ENCODE peak calls at places on chromosomes 5 and 9, in five cellular contexts. One of them, this sample, is unnamed.

GRCh38 chr5:137034764-137035479 is 464.2 kb downstream of the SPOCK1 start:
- DNase-seq in progenitor cell of endocrine pancreas: no peak
- DNase-seq in AG09319: no peak
- DNase-seq in ovary: no peak
- DNase-seq in transverse colon: no peak
- DNase-seq in this sample: no peak

GRCh38 chr9:86500667-86501435 is 146.6 kb upstream of the TUT7 start:
- DNase-seq in transverse colon: no peak
- DNase-seq in ovary: no peak
- DNase-seq in AG09319: peak; percentile 86
- DNase-seq in progenitor cell of endocrine pancreas: no peak
- DNase-seq in this sample: no peak

GRCh38 chr9:114372971-114373591 is 14.7 kb downstream of the AKNA start:
- DNase-seq in ovary: peak; percentile 29
- DNase-seq in AG09319: no peak
- DNase-seq in progenitor cell of endocrine pancreas: no peak
- DNase-seq in transverse colon: peak; percentile 83
- DNase-seq in this sample: no peak

GRCh38 chr5:55853818-55854217 is 2.7 kb downstream of the IL31RA start:
- DNase-seq in progenitor cell of endocrine pancreas: no peak
- DNase-seq in transverse colon: no peak
- DNase-seq in ovary: no peak
- DNase-seq in AG09319: peak; percentile 25
- DNase-seq in this sample: no peak

GRCh38 chr9:110282023-110282766 is 25.9 kb upstream of the TXN start:
- DNase-seq in ovary: no peak
- DNase-seq in AG09319: no peak
- DNase-seq in transverse colon: no peak
- DNase-seq in progenitor cell of endocrine pancreas: no peak
- DNase-seq in this sample: no peak

GRCh38 chr5:56812110-56812509 is 3.2 kb upstream of the MAP3K1 start:
- DNase-seq in transverse colon: no peak
- DNase-seq in ovary: no peak
- DNase-seq in progenitor cell of endocrine pancreas: no peak
- DNase-seq in AG09319: no peak
- DNase-seq in this sample: no peak

GRCh38 chr9:33817327-33818166 is 587 bp downstream of the UBE2R2 start:
- DNase-seq in ovary: peak; percentile 75
- DNase-seq in progenitor cell of endocrine pancreas: peak; percentile 52
- DNase-seq in AG09319: no peak
- DNase-seq in transverse colon: peak; percentile 53
- DNase-seq in this sample: no peak

GRCh38 chr5:138675998-138676397 is 77.2 kb upstream of the CTNNA1 start:
- DNase-seq in ovary: no peak
- DNase-seq in progenitor cell of endocrine pancreas: no peak
- DNase-seq in AG09319: no peak
- DNase-seq in transverse colon: no peak
- DNase-seq in this sample: no peak

GRCh38 chr9:78311075-78311474 is 14.2 kb downstream of the PSAT1 start:
- DNase-seq in progenitor cell of endocrine pancreas: no peak
- DNase-seq in AG09319: no peak
- DNase-seq in ovary: no peak
- DNase-seq in transverse colon: no peak
- DNase-seq in this sample: no peak

GRCh38 chr5:74903165-74903787 is 37.1 kb upstream of the FAM169A start:
- DNase-seq in transverse colon: peak; percentile 71
- DNase-seq in progenitor cell of endocrine pancreas: peak; percentile 51
- DNase-seq in AG09319: no peak
- DNase-seq in ovary: no peak
- DNase-seq in this sample: no peak
- TF ChIP-seq CTCF in transverse colon: peak; percentile 83
- TF ChIP-seq CTCF in progenitor cell of endocrine pancreas: peak; percentile 74
- TF ChIP-seq CTCF in AG09319: no peak
- TF ChIP-seq CTCF in ovary: no peak
- TF ChIP-seq CTCF in this sample: peak; percentile 49

DNA sequence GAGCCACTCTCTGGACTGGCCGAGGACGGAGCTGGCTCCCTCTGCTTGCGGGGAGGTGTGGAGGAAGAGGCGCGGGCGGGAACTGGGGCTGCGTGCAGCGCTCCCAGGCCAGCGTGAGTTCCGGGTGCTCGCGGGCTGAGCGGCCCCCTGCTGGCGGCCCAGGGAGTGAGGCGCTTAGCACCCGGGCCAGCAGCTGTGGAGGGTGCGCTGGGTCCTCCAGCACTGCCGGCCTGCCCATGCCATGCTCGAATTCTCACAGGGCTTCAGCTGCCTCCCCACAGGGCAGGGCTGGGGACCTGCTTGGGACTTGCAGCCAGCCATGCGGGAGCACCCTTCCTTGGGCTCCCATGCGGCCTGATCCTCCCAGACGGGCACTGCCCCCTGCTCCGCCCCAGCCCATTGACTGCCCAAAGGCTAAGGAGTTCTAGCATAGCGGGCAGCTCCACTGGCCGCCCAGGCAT is 416.9 kb downstream of the MRPS30 start:
- DNase-seq in progenitor cell of endocrine pancreas: no peak
- DNase-seq in transverse colon: no peak
- DNase-seq in AG09319: no peak
- DNase-seq in ovary: no peak
- DNase-seq in this sample: no peak
- TF ChIP-seq CTCF in progenitor cell of endocrine pancreas: no peak
- TF ChIP-seq CTCF in transverse colon: no peak
- TF ChIP-seq CTCF in AG09319: no peak
- TF ChIP-seq CTCF in ovary: no peak
- TF ChIP-seq CTCF in this sample: no peak

DNA sequence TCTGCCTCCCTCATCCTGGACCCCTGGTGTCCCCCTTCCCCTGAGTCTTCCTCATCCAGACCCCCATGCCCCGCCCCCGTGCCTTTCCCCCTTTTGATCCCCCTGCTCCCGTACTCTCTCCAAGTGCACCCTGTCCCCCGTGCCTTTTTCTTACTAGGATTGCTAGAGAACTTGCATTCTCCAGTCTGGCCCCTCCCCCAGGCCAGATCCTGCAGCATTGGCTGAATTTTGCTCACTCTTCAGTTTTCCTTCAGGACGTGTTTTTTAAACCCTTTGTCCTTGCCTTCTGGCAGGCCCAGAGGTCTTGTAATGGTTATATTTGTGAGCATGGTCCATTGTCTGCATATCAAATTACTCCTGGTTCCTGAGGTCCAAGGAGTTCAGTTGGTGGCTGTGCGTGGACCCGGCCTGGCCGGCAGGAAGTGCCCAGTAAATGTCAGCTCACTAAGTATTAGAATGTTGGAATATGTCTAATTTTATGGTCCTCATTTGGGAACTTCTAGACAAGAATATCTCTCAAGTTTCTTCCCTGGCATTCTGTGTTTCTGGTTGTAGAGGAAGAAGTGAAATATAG is 617 bp downstream of the TBC1D13 start:
- DNase-seq in ovary: no peak
- DNase-seq in AG09319: no peak
- DNase-seq in progenitor cell of endocrine pancreas: no peak
- DNase-seq in transverse colon: peak; percentile 23
- DNase-seq in this sample: no peak
- TF ChIP-seq CTCF in ovary: no peak
- TF ChIP-seq CTCF in AG09319: no peak
- TF ChIP-seq CTCF in progenitor cell of endocrine pancreas: no peak
- TF ChIP-seq CTCF in transverse colon: no peak
- TF ChIP-seq CTCF in this sample: no peak

GRCh38 chr5:181173027-181173419 is 25.6 kb downstream of the OR2V2 start:
- DNase-seq in AG09319: no peak
- DNase-seq in progenitor cell of endocrine pancreas: no peak
- DNase-seq in transverse colon: no peak
- DNase-seq in ovary: no peak
- DNase-seq in this sample: no peak

GRCh38 chr5:181170996-181171395 is 23.6 kb downstream of the OR2V2 start:
- DNase-seq in transverse colon: no peak
- DNase-seq in progenitor cell of endocrine pancreas: no peak
- DNase-seq in AG09319: no peak
- DNase-seq in ovary: no peak
- DNase-seq in this sample: no peak

GRCh38 chr5:181176258-181176952 is 28.6 kb downstream of the TRIM7 start:
- DNase-seq in AG09319: no peak
- DNase-seq in progenitor cell of endocrine pancreas: no peak
- DNase-seq in ovary: no peak
- DNase-seq in transverse colon: no peak
- DNase-seq in this sample: no peak

GRCh38 chr5:181171782-181172181 is 24.4 kb downstream of the OR2V2 start:
- DNase-seq in progenitor cell of endocrine pancreas: no peak
- DNase-seq in ovary: no peak
- DNase-seq in AG09319: no peak
- DNase-seq in transverse colon: no peak
- DNase-seq in this sample: no peak

GRCh38 chr5:181173420-181174342 is 26.3 kb downstream of the OR2V2 start:
- DNase-seq in AG09319: no peak
- DNase-seq in ovary: no peak
- DNase-seq in progenitor cell of endocrine pancreas: no peak
- DNase-seq in transverse colon: no peak
- DNase-seq in this sample: no peak
- TF ChIP-seq CTCF in AG09319: no peak
- TF ChIP-seq CTCF in ovary: no peak
- TF ChIP-seq CTCF in progenitor cell of endocrine pancreas: peak; percentile 6
- TF ChIP-seq CTCF in transverse colon: no peak
- TF ChIP-seq CTCF in this sample: no peak

GRCh38 chr5:96721351-96721970 is 59.3 kb downstream of the CAST start:
- DNase-seq in progenitor cell of endocrine pancreas: no peak
- DNase-seq in ovary: no peak
- DNase-seq in AG09319: no peak
- DNase-seq in transverse colon: no peak
- DNase-seq in this sample: no peak

GRCh38 chr5:96717874-96718273 is 55.7 kb downstream of the CAST start:
- DNase-seq in progenitor cell of endocrine pancreas: no peak
- DNase-seq in ovary: no peak
- DNase-seq in transverse colon: no peak
- DNase-seq in AG09319: no peak
- DNase-seq in this sample: no peak

GRCh38 chr5:96718635-96719077 is 56.5 kb downstream of the CAST start:
- DNase-seq in transverse colon: peak; percentile 29
- DNase-seq in ovary: peak; percentile 48
- DNase-seq in progenitor cell of endocrine pancreas: no peak
- DNase-seq in AG09319: no peak
- DNase-seq in this sample: no peak

GRCh38 chr5:96716716-96717115 is 54.5 kb downstream of the CAST start:
- DNase-seq in AG09319: no peak
- DNase-seq in progenitor cell of endocrine pancreas: no peak
- DNase-seq in transverse colon: no peak
- DNase-seq in ovary: no peak
- DNase-seq in this sample: no peak

GRCh38 chr5:96720408-96720807 is 58.2 kb downstream of the CAST start:
- DNase-seq in progenitor cell of endocrine pancreas: no peak
- DNase-seq in transverse colon: no peak
- DNase-seq in AG09319: no peak
- DNase-seq in ovary: no peak
- DNase-seq in this sample: no peak
- TF ChIP-seq CTCF in progenitor cell of endocrine pancreas: peak; percentile 42
- TF ChIP-seq CTCF in transverse colon: no peak
- TF ChIP-seq CTCF in AG09319: no peak
- TF ChIP-seq CTCF in ovary: no peak
- TF ChIP-seq CTCF in this sample: no peak

GRCh38 chr9:9719373-9720112 is 893.3 kb downstream of the PTPRD start:
- DNase-seq in progenitor cell of endocrine pancreas: no peak
- DNase-seq in AG09319: no peak
- DNase-seq in transverse colon: no peak
- DNase-seq in ovary: no peak
- DNase-seq in this sample: no peak
- TF ChIP-seq CTCF in progenitor cell of endocrine pancreas: no peak
- TF ChIP-seq CTCF in AG09319: no peak
- TF ChIP-seq CTCF in transverse colon: no peak
- TF ChIP-seq CTCF in ovary: no peak
- TF ChIP-seq CTCF in this sample: no peak

This sample was measured in D721Med.